ENCODE peak calls at places on chromosome 14, in five cellular contexts. One of them, this sample, is unnamed.
A peak's percentile ranks its signal among the peaks of the same experiment; 100 is the strongest.

GRCh38 chr14:29216774-29217232 is 450.2 kb downstream of the FOXG1 start:
- DNase-seq in NCI-H2081: peak; percentile 99
- DNase-seq in NCI-H1417: peak; percentile 100
- DNase-seq in T-helper 2 cell: no peak
- DNase-seq in choroid plexus epithelial cell: no peak
- DNase-seq in this sample: no peak

GRCh38 chr14:37681486-37681885 is 86.1 kb downstream of the TTC6 start:
- DNase-seq in NCI-H2081: no peak
- DNase-seq in NCI-H1417: no peak
- DNase-seq in T-helper 2 cell: no peak
- DNase-seq in choroid plexus epithelial cell: no peak
- DNase-seq in this sample: no peak

GRCh38 chr14:23729720-23730387 is 93.7 kb downstream of the DHRS2 start:
- DNase-seq in NCI-H2081: no peak
- DNase-seq in NCI-H1417: no peak
- DNase-seq in T-helper 2 cell: no peak
- DNase-seq in choroid plexus epithelial cell: no peak
- DNase-seq in this sample: no peak

GRCh38 chr14:93301821-93302447 is 30.9 kb downstream of the BTBD7 start:
- DNase-seq in NCI-H2081: no peak
- DNase-seq in NCI-H1417: no peak
- DNase-seq in T-helper 2 cell: no peak
- DNase-seq in choroid plexus epithelial cell: peak; percentile 54
- DNase-seq in this sample: no peak

GRCh38 chr14:101185946-101186345 is 282.4 kb upstream of the RTL1 start:
- DNase-seq in NCI-H2081: no peak
- DNase-seq in NCI-H1417: no peak
- DNase-seq in T-helper 2 cell: no peak
- DNase-seq in choroid plexus epithelial cell: no peak
- DNase-seq in this sample: no peak

GRCh38 chr14:23528555-23528954 is 23.0 kb downstream of the ZFHX2 start:
- DNase-seq in NCI-H2081: no peak
- DNase-seq in NCI-H1417: no peak
- DNase-seq in T-helper 2 cell: no peak
- DNase-seq in choroid plexus epithelial cell: peak; percentile 7
- DNase-seq in this sample: no peak

GRCh38 chr14:105375635-105376057 is 22.7 kb upstream of the TEX22 start:
- DNase-seq in NCI-H2081: no peak
- DNase-seq in NCI-H1417: peak; percentile 3
- DNase-seq in T-helper 2 cell: peak; percentile 16
- DNase-seq in choroid plexus epithelial cell: peak; percentile 9
- DNase-seq in this sample: no peak

GRCh38 chr14:91267965-91268437 is 23.5 kb upstream of the GPR68 start:
- DNase-seq in NCI-H2081: no peak
- DNase-seq in NCI-H1417: no peak
- DNase-seq in T-helper 2 cell: no peak
- DNase-seq in choroid plexus epithelial cell: no peak
- DNase-seq in this sample: no peak

GRCh38 chr14:23513005-23513412 is 38.6 kb downstream of the ZFHX2 start:
- DNase-seq in NCI-H2081: peak; percentile 22
- DNase-seq in NCI-H1417: peak; percentile 21
- DNase-seq in T-helper 2 cell: no peak
- DNase-seq in choroid plexus epithelial cell: no peak
- DNase-seq in this sample: no peak

GRCh38 chr14:73500360-73500759 is 9.6 kb downstream of the RIOX1 start:
- DNase-seq in NCI-H2081: peak; percentile 4
- DNase-seq in NCI-H1417: no peak
- DNase-seq in T-helper 2 cell: no peak
- DNase-seq in choroid plexus epithelial cell: no peak
- DNase-seq in this sample: no peak

GRCh38 chr14:82070040-82070439 is 536.4 kb upstream of the SEL1L start:
- DNase-seq in NCI-H2081: no peak
- DNase-seq in NCI-H1417: no peak
- DNase-seq in T-helper 2 cell: no peak
- DNase-seq in choroid plexus epithelial cell: no peak
- DNase-seq in this sample: no peak

GRCh38 chr14:90717916-90718315 is 98.3 kb downstream of the TTC7B start:
- DNase-seq in NCI-H2081: no peak
- DNase-seq in NCI-H1417: no peak
- DNase-seq in T-helper 2 cell: no peak
- DNase-seq in choroid plexus epithelial cell: peak; percentile 86
- DNase-seq in this sample: no peak

GRCh38 chr14:91204657-91205056 is 39.8 kb downstream of the GPR68 start:
- DNase-seq in NCI-H2081: no peak
- DNase-seq in NCI-H1417: no peak
- DNase-seq in T-helper 2 cell: no peak
- DNase-seq in choroid plexus epithelial cell: no peak
- DNase-seq in this sample: no peak

GRCh38 chr14:90105756-90106155 is 44.0 kb downstream of the KCNK13 start:
- DNase-seq in NCI-H2081: no peak
- DNase-seq in NCI-H1417: no peak
- DNase-seq in T-helper 2 cell: no peak
- DNase-seq in choroid plexus epithelial cell: peak; percentile 6
- DNase-seq in this sample: no peak

GRCh38 chr14:101857226-101857625 is 95.7 kb downstream of the PPP2R5C start:
- DNase-seq in NCI-H2081: no peak
- DNase-seq in NCI-H1417: no peak
- DNase-seq in T-helper 2 cell: no peak
- DNase-seq in choroid plexus epithelial cell: no peak
- DNase-seq in this sample: no peak

GRCh38 chr14:71721791-71722190 is 210.4 kb upstream of the RGS6 start:
- DNase-seq in NCI-H2081: no peak
- DNase-seq in NCI-H1417: no peak
- DNase-seq in T-helper 2 cell: no peak
- DNase-seq in choroid plexus epithelial cell: no peak
- DNase-seq in this sample: no peak

GRCh38 chr14:105525861-105526780 is at the start of gene TMEM121:
- DNase-seq in NCI-H2081: peak; percentile 10
- DNase-seq in NCI-H1417: peak; percentile 66
- DNase-seq in T-helper 2 cell: no peak
- DNase-seq in choroid plexus epithelial cell: no peak
- DNase-seq in this sample: peak; percentile 25

GRCh38 chr14:75433631-75434556 is 6.1 kb downstream of the JDP2 start:
- DNase-seq in NCI-H2081: no peak
- DNase-seq in NCI-H1417: no peak
- DNase-seq in T-helper 2 cell: no peak
- DNase-seq in choroid plexus epithelial cell: no peak
- DNase-seq in this sample: no peak

GRCh38 chr14:51996148-51996746 is 6.9 kb downstream of the RTRAF start:
- DNase-seq in NCI-H2081: peak; percentile 23
- DNase-seq in NCI-H1417: no peak
- DNase-seq in T-helper 2 cell: peak; percentile 16
- DNase-seq in choroid plexus epithelial cell: peak; percentile 83
- DNase-seq in this sample: no peak

GRCh38 chr14:95096476-95096875 is 60.9 kb downstream of the DICER1 start:
- DNase-seq in NCI-H2081: no peak
- DNase-seq in NCI-H1417: no peak
- DNase-seq in T-helper 2 cell: no peak
- DNase-seq in choroid plexus epithelial cell: no peak
- DNase-seq in this sample: no peak

GRCh38 chr14:39731912-39732311 is 299.7 kb upstream of the FBXO33 start:
- DNase-seq in NCI-H2081: no peak
- DNase-seq in NCI-H1417: no peak
- DNase-seq in T-helper 2 cell: no peak
- DNase-seq in choroid plexus epithelial cell: no peak
- DNase-seq in this sample: no peak

GRCh38 chr14:73462078-73462715 is 3.9 kb upstream of the NUMB start:
- DNase-seq in NCI-H2081: peak; percentile 87
- DNase-seq in NCI-H1417: peak; percentile 75
- DNase-seq in T-helper 2 cell: no peak
- DNase-seq in choroid plexus epithelial cell: peak; percentile 61
- DNase-seq in this sample: no peak

GRCh38 chr14:69288001-69288771 is 28.2 kb downstream of the GALNT16 start:
- DNase-seq in NCI-H2081: no peak
- DNase-seq in NCI-H1417: no peak
- DNase-seq in T-helper 2 cell: no peak
- DNase-seq in choroid plexus epithelial cell: peak; percentile 80
- DNase-seq in this sample: no peak

GRCh38 chr14:39621223-39621622 is 189.0 kb upstream of the FBXO33 start:
- DNase-seq in NCI-H2081: no peak
- DNase-seq in NCI-H1417: no peak
- DNase-seq in T-helper 2 cell: no peak
- DNase-seq in choroid plexus epithelial cell: no peak
- DNase-seq in this sample: no peak

GRCh38 chr14:34680806-34681479 is 33.5 kb downstream of the CFL2 start:
- DNase-seq in NCI-H2081: no peak
- DNase-seq in NCI-H1417: no peak
- DNase-seq in T-helper 2 cell: no peak
- DNase-seq in choroid plexus epithelial cell: no peak
- DNase-seq in this sample: no peak

GRCh38 chr14:48563465-48563864 is 888.1 kb upstream of the MDGA2 start:
- DNase-seq in NCI-H2081: no peak
- DNase-seq in NCI-H1417: no peak
- DNase-seq in T-helper 2 cell: no peak
- DNase-seq in choroid plexus epithelial cell: no peak
- DNase-seq in this sample: no peak

GRCh38 chr14:38662781-38663180 is 406.9 kb upstream of the CLEC14A start:
- DNase-seq in NCI-H2081: peak; percentile 4
- DNase-seq in NCI-H1417: peak; percentile 89
- DNase-seq in T-helper 2 cell: no peak
- DNase-seq in choroid plexus epithelial cell: no peak
- DNase-seq in this sample: no peak

GRCh38 chr14:32193532-32193931 is 8.3 kb upstream of the RNU6-7 start:
- DNase-seq in NCI-H2081: no peak
- DNase-seq in NCI-H1417: no peak
- DNase-seq in T-helper 2 cell: no peak
- DNase-seq in choroid plexus epithelial cell: no peak
- DNase-seq in this sample: no peak

GRCh38 chr14:50127802-50128201 is 11.4 kb upstream of the VCPKMT start:
- DNase-seq in NCI-H2081: no peak
- DNase-seq in NCI-H1417: no peak
- DNase-seq in T-helper 2 cell: no peak
- DNase-seq in choroid plexus epithelial cell: no peak
- DNase-seq in this sample: no peak

GRCh38 chr14:42715316-42715715 is 1108.6 kb downstream of the LRFN5 start:
- DNase-seq in NCI-H2081: no peak
- DNase-seq in NCI-H1417: no peak
- DNase-seq in T-helper 2 cell: no peak
- DNase-seq in choroid plexus epithelial cell: peak; percentile 43
- DNase-seq in this sample: no peak

GRCh38 chr14:51157012-51157411 is 62.1 kb upstream of the TRIM9 start:
- DNase-seq in NCI-H2081: peak; percentile 70
- DNase-seq in NCI-H1417: peak; percentile 48
- DNase-seq in T-helper 2 cell: no peak
- DNase-seq in choroid plexus epithelial cell: peak; percentile 69
- DNase-seq in this sample: no peak

GRCh38 chr14:35818346-35819115 is 7.6 kb upstream of the BRMS1L start:
- DNase-seq in NCI-H2081: peak; percentile 33
- DNase-seq in NCI-H1417: peak; percentile 60
- DNase-seq in T-helper 2 cell: no peak
- DNase-seq in choroid plexus epithelial cell: peak; percentile 73
- DNase-seq in this sample: no peak

GRCh38 chr14:46571970-46572369 is 79.6 kb downstream of the RPL10L start:
- DNase-seq in NCI-H2081: no peak
- DNase-seq in NCI-H1417: no peak
- DNase-seq in T-helper 2 cell: no peak
- DNase-seq in choroid plexus epithelial cell: peak; percentile 81
- DNase-seq in this sample: no peak

GRCh38 chr14:71647086-71647784 is 285.0 kb upstream of the RGS6 start:
- DNase-seq in NCI-H2081: no peak
- DNase-seq in NCI-H1417: peak; percentile 65
- DNase-seq in T-helper 2 cell: no peak
- DNase-seq in choroid plexus epithelial cell: no peak
- DNase-seq in this sample: no peak

GRCh38 chr14:102510616-102511520 is 1.3 kb upstream of the ANKRD9 start:
- DNase-seq in NCI-H2081: no peak
- DNase-seq in NCI-H1417: peak; percentile 42
- DNase-seq in T-helper 2 cell: no peak
- DNase-seq in choroid plexus epithelial cell: no peak
- DNase-seq in this sample: no peak

This sample was measured in effector memory CD4-positive, alpha-beta T cell.